ENCODE peak calls at places on chromosomes 3 and 15, in seven cellular contexts. P is PC-3; E is naive thymus-derived CD4-positive, alpha-beta T cell; O is Panc1; J is CD4-positive, CD25-positive, alpha-beta regulatory T cell; V is foreskin keratinocyte; L is pancreas. T is an unnamed sample. For H3K27me3, the result is how much of the 10 kb centered on the place peaks cover.

GRCh38 chr3:126399348-126399730 is 4.6 kb downstream of the CFAP100 start:
- ATAC-seq in P (no peak), E (peak), O (no peak), J (no peak), V (no peak), L (no peak), T (no peak)

GRCh38 chr3:5136619-5137429 is 14.7 kb downstream of the ARL8B start:
- ATAC-seq in P (peak), E (peak), O (no peak), J (peak), V (peak), L (no peak), T (no peak)

GRCh38 chr15:69017978-69018377 is 3.5 kb downstream of the NOX5 start:
- ATAC-seq in P (no peak), E (no peak), O (no peak), J (no peak), V (no peak), L (no peak), T (no peak)

GRCh38 chr3:108345492-108346205 is 49.3 kb downstream of the HHLA2 start:
- ATAC-seq in P (peak), E (no peak), O (no peak), J (no peak), V (no peak), L (peak), T (no peak)

GRCh38 chr15:23694592-23694991 is 7.5 kb upstream of the NDN start:
- ATAC-seq in P (no peak), E (no peak), O (no peak), J (no peak), V (no peak), L (no peak), T (no peak)

GRCh38 chr3:133476971-133477375 is 77.1 kb downstream of the BFSP2 start:
- ATAC-seq in P (no peak), E (no peak), O (no peak), J (no peak), V (no peak), L (peak), T (no peak)

GRCh38 chr3:15822281-15822680 is 24.5 kb upstream of the ANKRD28 start:
- ATAC-seq in P (no peak), E (no peak), O (no peak), J (no peak), V (no peak), L (no peak), T (no peak)

GRCh38 chr3:184954251-184954650 is 142.3 kb downstream of the VPS8 start:
- ATAC-seq in P (no peak), E (no peak), O (no peak), J (no peak), V (no peak), L (no peak), T (no peak)

GRCh38 chr15:25838871-25839195 is 24.3 kb downstream of the ATP10A start:
- ATAC-seq in P (peak), E (no peak), O (no peak), J (no peak), V (no peak), L (no peak), T (no peak)

GRCh38 chr3:100124116-100124767 is 9.9 kb upstream of the FILIP1L start:
- ATAC-seq in P (no peak), E (no peak), O (peak), J (no peak), V (no peak), L (no peak), T (no peak)

GRCh38 chr3:135895106-135895733 is 70.3 kb upstream of the PPP2R3A start:
- ATAC-seq in P (peak), E (no peak), O (peak), J (no peak), V (peak), L (peak), T (no peak)

GRCh38 chr15:66027268-66027806 is 158.0 kb downstream of the RAB11A start:
- ATAC-seq in P (peak), E (no peak), O (no peak), J (no peak), V (peak), L (no peak), T (no peak)

GRCh38 chr15:89399070-89399389 is 64.4 kb upstream of the POLG start:
- ATAC-seq in P (no peak), E (no peak), O (peak), J (no peak), V (no peak), L (no peak), T (no peak)

GRCh38 chr15:89399390-89400120 is 64.9 kb upstream of the POLG start:
- ATAC-seq in P (peak), E (peak), O (peak), J (no peak), V (peak), L (peak), T (peak)

GRCh38 chr15:89396723-89397652 is 62.4 kb upstream of the POLG start:
- ATAC-seq in P (no peak), E (no peak), O (no peak), J (no peak), V (no peak), L (no peak), T (no peak)

GRCh38 chr15:89395996-89396395 is 61.4 kb upstream of the POLG start:
- ATAC-seq in P (no peak), E (peak), O (no peak), J (no peak), V (no peak), L (no peak), T (no peak)

DNA sequence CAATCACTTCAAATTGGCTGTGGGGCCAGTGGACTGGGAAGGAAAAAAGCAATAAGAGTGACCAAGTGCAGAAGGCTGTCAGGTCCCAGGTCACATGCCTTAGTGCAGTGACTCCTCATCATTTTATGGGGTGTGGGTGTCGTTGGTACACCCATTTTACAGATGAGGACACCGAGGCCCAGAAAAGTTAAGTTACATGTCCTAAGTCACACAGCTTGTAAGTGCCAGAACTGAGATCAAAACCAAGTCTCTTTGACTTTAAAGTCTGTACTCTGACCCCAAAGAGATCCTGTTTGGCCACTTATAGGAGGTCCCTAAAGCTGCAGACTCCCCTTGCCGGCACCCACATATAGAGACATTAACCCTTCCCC is 63.0 kb upstream of the POLG start:
- ATAC-seq in P (no peak), E (no peak), O (no peak), J (no peak), V (no peak), L (no peak), T (no peak)
- H3K27me3 ChIP-seq in P (under half), E (under half), O (under half), J (under half), V (half or more), L (under half), T (half or more)

DNA sequence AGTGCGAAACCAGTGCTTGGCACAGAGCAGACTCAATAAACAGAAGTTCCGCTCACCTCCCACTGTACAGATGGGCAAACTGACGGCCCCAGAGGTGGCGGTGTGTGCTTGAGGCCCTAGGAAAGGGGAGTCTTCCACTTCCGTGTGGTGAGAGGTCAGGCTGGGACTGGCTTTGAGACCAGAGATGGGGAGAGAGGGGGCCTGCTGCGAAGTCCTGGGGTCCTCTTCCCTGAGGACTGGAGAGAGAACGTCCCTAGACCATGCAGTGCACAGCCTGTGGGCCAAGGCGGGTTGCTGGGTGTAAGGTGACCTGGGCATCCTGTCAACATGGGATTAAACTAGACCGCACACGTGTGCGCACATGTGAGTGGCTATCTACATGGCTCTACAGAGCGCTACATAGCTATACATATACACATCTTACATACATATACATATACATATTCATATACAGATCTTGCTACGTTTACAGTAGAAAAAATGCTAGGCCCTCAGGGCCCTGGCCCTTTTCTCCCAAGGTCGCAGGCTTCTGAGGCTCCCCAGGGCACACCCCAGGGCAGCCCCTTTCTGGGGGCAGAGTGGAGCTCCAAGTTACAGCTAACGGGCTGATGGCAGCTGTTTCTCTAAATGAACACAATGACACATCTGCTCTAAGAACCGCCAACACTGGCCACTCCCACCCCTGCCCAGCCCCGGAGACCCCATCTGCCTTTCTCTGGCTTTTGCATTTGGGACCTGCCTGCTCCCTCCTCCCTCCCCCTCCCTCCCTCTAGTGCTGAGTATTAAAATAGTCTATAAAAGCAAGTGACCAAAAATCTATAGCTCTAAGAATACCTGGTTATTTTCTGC is 47.0 kb downstream of the HCN4 start:
- ATAC-seq in P (no peak), E (no peak), O (no peak), J (no peak), V (no peak), L (no peak), T (no peak)
- H3K27me3 ChIP-seq in P (under half), E (under half), O (under half), J (under half), V (under half), L (under half), T (half or more)

DNA sequence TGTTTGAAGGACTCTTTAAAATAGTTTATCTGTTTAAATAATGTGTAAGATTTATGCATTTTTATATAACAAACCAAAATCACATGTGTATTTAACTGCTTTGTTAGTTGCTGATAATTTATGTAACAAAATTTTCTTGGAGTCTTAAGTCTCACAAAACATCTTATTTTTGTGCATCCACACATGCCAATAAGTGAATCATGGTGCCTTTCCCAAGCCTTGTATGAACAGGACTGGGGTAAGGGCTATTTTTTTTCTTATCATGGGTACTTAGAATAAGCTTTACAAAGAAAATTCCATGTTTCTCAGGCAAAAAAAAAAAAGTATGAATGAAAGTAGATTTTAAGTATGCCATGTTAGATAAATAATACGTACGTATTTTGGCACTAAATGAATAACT is 132.9 kb upstream of the LRRFIP2 start:
- ATAC-seq in P (no peak), E (no peak), O (no peak), J (no peak), V (no peak), L (no peak), T (no peak)
- H3K27me3 ChIP-seq in P (under half), E (under half), O (under half), J (under half), V (under half), L (under half), T (under half)

GRCh38 chr3:63817209-63817608 is 1.9 kb upstream of the C3orf49 start:
- ATAC-seq in P (no peak), E (no peak), O (no peak), J (no peak), V (no peak), L (no peak), T (no peak)
- H3K27me3 ChIP-seq in P (under half), E (under half), O (under half), J (under half), V (under half), L (under half), T (under half)

GRCh38 chr3:10565814-10566213 is 60.4 kb upstream of the ATP2B2 start:
- ATAC-seq in P (no peak), E (no peak), O (no peak), J (no peak), V (no peak), L (no peak), T (no peak)
- H3K27me3 ChIP-seq in P (half or more), E (under half), O (under half), J (under half), V (under half), L (under half), T (under half)

DNA sequence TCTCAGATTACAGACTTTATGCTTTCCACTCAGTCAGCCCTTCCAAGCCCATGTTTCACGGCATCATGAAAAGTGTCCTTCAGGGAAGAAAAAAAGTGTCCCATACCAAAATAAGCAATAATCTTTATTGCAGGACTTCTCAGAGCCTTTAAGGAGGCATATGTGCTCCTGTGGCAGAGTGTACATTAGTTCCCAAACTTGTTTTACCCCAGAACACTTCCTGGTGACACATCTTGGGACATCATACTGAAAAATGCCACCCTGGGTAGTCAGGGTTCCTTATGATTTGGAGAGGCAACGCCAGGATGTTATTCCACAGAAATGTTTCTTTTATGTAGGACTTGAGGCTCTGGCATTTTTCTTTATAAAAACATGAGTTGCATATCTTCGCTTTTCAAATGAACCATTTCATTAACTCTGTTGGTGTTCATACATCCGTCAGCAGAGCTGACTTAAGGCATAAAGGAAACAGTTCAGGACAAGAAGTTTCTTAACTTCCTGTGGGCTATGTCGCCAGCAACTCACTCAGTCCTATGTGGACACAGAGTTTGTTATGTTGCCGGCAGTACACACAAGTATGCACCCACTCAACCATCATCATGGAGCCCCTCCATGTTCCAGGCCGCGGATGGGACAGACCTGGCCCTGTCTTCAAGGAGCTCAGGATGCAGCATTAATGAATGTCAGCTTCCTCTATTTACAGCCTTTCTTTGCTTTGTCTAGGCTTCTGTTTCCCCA is 63.8 kb downstream of the CASR start:
- ATAC-seq in P (no peak), E (peak), O (no peak), J (no peak), V (no peak), L (peak), T (no peak)
- H3K27me3 ChIP-seq in P (half or more), E (under half), O (under half), J (under half), V (under half), L (under half), T (under half)